ENCODE peak calls at places on chromosomes 13 and 19, in ten cellular contexts. One of them, this sample, is unnamed.

GRCh38 chr13:29922896-29923295 is 72.5 kb upstream of the UBL3 start:
- DNase-seq in NCI-H82: no peak
- DNase-seq in CD4-positive, alpha-beta memory T cell: no peak
- DNase-seq in T-helper 2 cell: no peak
- DNase-seq in fibroblast of the conjunctiva: no peak
- DNase-seq in stimulated activated CD4-positive, alpha-beta T cell treated with anti-CD3 and anti-CD28 coated beads, TNF-alpha, amount 100 ng/mL, for 48 hours: no peak
- DNase-seq in NCI-H2107: no peak
- DNase-seq in left ventricle myocardium inferior: no peak
- DNase-seq in T-cell: no peak
- DNase-seq in activated CD4-positive, alpha-beta T cell treated with anti-CD3 and anti-CD28 coated beads, Interleukin-2, amount 50 U/mL, for 1 hour: no peak
- DNase-seq in this sample: no peak

GRCh38 chr13:45194081-45194939 is 6.5 kb downstream of the KCTD4 start:
- DNase-seq in NCI-H82: no peak
- DNase-seq in CD4-positive, alpha-beta memory T cell: no peak
- DNase-seq in T-helper 2 cell: no peak
- DNase-seq in fibroblast of the conjunctiva: peak; percentile 63
- DNase-seq in stimulated activated CD4-positive, alpha-beta T cell treated with anti-CD3 and anti-CD28 coated beads, TNF-alpha, amount 100 ng/mL, for 48 hours: no peak
- DNase-seq in NCI-H2107: no peak
- DNase-seq in left ventricle myocardium inferior: peak; percentile 37
- DNase-seq in T-cell: no peak
- DNase-seq in activated CD4-positive, alpha-beta T cell treated with anti-CD3 and anti-CD28 coated beads, Interleukin-2, amount 50 U/mL, for 1 hour: no peak
- DNase-seq in this sample: no peak

GRCh38 chr13:98300956-98301641 is 124.0 kb upstream of the RNF113B start:
- DNase-seq in NCI-H82: no peak
- DNase-seq in CD4-positive, alpha-beta memory T cell: no peak
- DNase-seq in T-helper 2 cell: no peak
- DNase-seq in fibroblast of the conjunctiva: no peak
- DNase-seq in stimulated activated CD4-positive, alpha-beta T cell treated with anti-CD3 and anti-CD28 coated beads, TNF-alpha, amount 100 ng/mL, for 48 hours: no peak
- DNase-seq in NCI-H2107: no peak
- DNase-seq in left ventricle myocardium inferior: no peak
- DNase-seq in T-cell: no peak
- DNase-seq in activated CD4-positive, alpha-beta T cell treated with anti-CD3 and anti-CD28 coated beads, Interleukin-2, amount 50 U/mL, for 1 hour: no peak
- DNase-seq in this sample: no peak

GRCh38 chr13:27011661-27012060 is 159.9 kb downstream of the USP12 start:
- DNase-seq in NCI-H82: no peak
- DNase-seq in CD4-positive, alpha-beta memory T cell: no peak
- DNase-seq in T-helper 2 cell: no peak
- DNase-seq in fibroblast of the conjunctiva: no peak
- DNase-seq in stimulated activated CD4-positive, alpha-beta T cell treated with anti-CD3 and anti-CD28 coated beads, TNF-alpha, amount 100 ng/mL, for 48 hours: no peak
- DNase-seq in NCI-H2107: no peak
- DNase-seq in left ventricle myocardium inferior: no peak
- DNase-seq in T-cell: no peak
- DNase-seq in activated CD4-positive, alpha-beta T cell treated with anti-CD3 and anti-CD28 coated beads, Interleukin-2, amount 50 U/mL, for 1 hour: no peak
- DNase-seq in this sample: peak; percentile 60

GRCh38 chr13:98961204-98962105 is 16.4 kb downstream of the DOCK9 start:
- DNase-seq in NCI-H82: no peak
- DNase-seq in CD4-positive, alpha-beta memory T cell: no peak
- DNase-seq in T-helper 2 cell: no peak
- DNase-seq in fibroblast of the conjunctiva: no peak
- DNase-seq in stimulated activated CD4-positive, alpha-beta T cell treated with anti-CD3 and anti-CD28 coated beads, TNF-alpha, amount 100 ng/mL, for 48 hours: no peak
- DNase-seq in NCI-H2107: no peak
- DNase-seq in left ventricle myocardium inferior: no peak
- DNase-seq in T-cell: no peak
- DNase-seq in activated CD4-positive, alpha-beta T cell treated with anti-CD3 and anti-CD28 coated beads, Interleukin-2, amount 50 U/mL, for 1 hour: no peak
- DNase-seq in this sample: no peak

GRCh38 chr13:37484056-37484455 is 114.5 kb downstream of the POSTN start:
- DNase-seq in NCI-H82: peak; percentile 20
- DNase-seq in CD4-positive, alpha-beta memory T cell: no peak
- DNase-seq in T-helper 2 cell: no peak
- DNase-seq in fibroblast of the conjunctiva: no peak
- DNase-seq in stimulated activated CD4-positive, alpha-beta T cell treated with anti-CD3 and anti-CD28 coated beads, TNF-alpha, amount 100 ng/mL, for 48 hours: no peak
- DNase-seq in NCI-H2107: no peak
- DNase-seq in left ventricle myocardium inferior: no peak
- DNase-seq in T-cell: no peak
- DNase-seq in activated CD4-positive, alpha-beta T cell treated with anti-CD3 and anti-CD28 coated beads, Interleukin-2, amount 50 U/mL, for 1 hour: no peak
- DNase-seq in this sample: no peak

GRCh38 chr19:42480335-42481095 is 37.8 kb upstream of the CXCL17 start:
- DNase-seq in NCI-H82: no peak
- DNase-seq in CD4-positive, alpha-beta memory T cell: no peak
- DNase-seq in T-helper 2 cell: no peak
- DNase-seq in fibroblast of the conjunctiva: no peak
- DNase-seq in stimulated activated CD4-positive, alpha-beta T cell treated with anti-CD3 and anti-CD28 coated beads, TNF-alpha, amount 100 ng/mL, for 48 hours: no peak
- DNase-seq in NCI-H2107: no peak
- DNase-seq in left ventricle myocardium inferior: no peak
- DNase-seq in T-cell: no peak
- DNase-seq in activated CD4-positive, alpha-beta T cell treated with anti-CD3 and anti-CD28 coated beads, Interleukin-2, amount 50 U/mL, for 1 hour: peak; percentile 1
- DNase-seq in this sample: no peak

GRCh38 chr19:16457195-16457953 is 14.4 kb downstream of the EPS15L1 start:
- DNase-seq in NCI-H82: peak; percentile 43
- DNase-seq in CD4-positive, alpha-beta memory T cell: no peak
- DNase-seq in T-helper 2 cell: no peak
- DNase-seq in fibroblast of the conjunctiva: no peak
- DNase-seq in stimulated activated CD4-positive, alpha-beta T cell treated with anti-CD3 and anti-CD28 coated beads, TNF-alpha, amount 100 ng/mL, for 48 hours: no peak
- DNase-seq in NCI-H2107: no peak
- DNase-seq in left ventricle myocardium inferior: peak; percentile 55
- DNase-seq in T-cell: no peak
- DNase-seq in activated CD4-positive, alpha-beta T cell treated with anti-CD3 and anti-CD28 coated beads, Interleukin-2, amount 50 U/mL, for 1 hour: no peak
- DNase-seq in this sample: peak; percentile 90

GRCh38 chr13:33494596-33495214 is 209.2 kb upstream of the STARD13 start:
- DNase-seq in NCI-H82: peak; percentile 17
- DNase-seq in CD4-positive, alpha-beta memory T cell: no peak
- DNase-seq in T-helper 2 cell: no peak
- DNase-seq in fibroblast of the conjunctiva: peak; percentile 43
- DNase-seq in stimulated activated CD4-positive, alpha-beta T cell treated with anti-CD3 and anti-CD28 coated beads, TNF-alpha, amount 100 ng/mL, for 48 hours: no peak
- DNase-seq in NCI-H2107: no peak
- DNase-seq in left ventricle myocardium inferior: peak; percentile 17
- DNase-seq in T-cell: no peak
- DNase-seq in activated CD4-positive, alpha-beta T cell treated with anti-CD3 and anti-CD28 coated beads, Interleukin-2, amount 50 U/mL, for 1 hour: no peak
- DNase-seq in this sample: no peak

GRCh38 chr19:2180881-2181617 is 17.3 kb downstream of the DOT1L start:
- DNase-seq in NCI-H82: no peak
- DNase-seq in CD4-positive, alpha-beta memory T cell: no peak
- DNase-seq in T-helper 2 cell: no peak
- DNase-seq in fibroblast of the conjunctiva: no peak
- DNase-seq in stimulated activated CD4-positive, alpha-beta T cell treated with anti-CD3 and anti-CD28 coated beads, TNF-alpha, amount 100 ng/mL, for 48 hours: no peak
- DNase-seq in NCI-H2107: no peak
- DNase-seq in left ventricle myocardium inferior: no peak
- DNase-seq in T-cell: no peak
- DNase-seq in activated CD4-positive, alpha-beta T cell treated with anti-CD3 and anti-CD28 coated beads, Interleukin-2, amount 50 U/mL, for 1 hour: no peak
- DNase-seq in this sample: no peak

GRCh38 chr19:35797663-35798062 is 15.0 kb downstream of the PRODH2 start:
- DNase-seq in NCI-H82: no peak
- DNase-seq in CD4-positive, alpha-beta memory T cell: no peak
- DNase-seq in T-helper 2 cell: no peak
- DNase-seq in fibroblast of the conjunctiva: no peak
- DNase-seq in stimulated activated CD4-positive, alpha-beta T cell treated with anti-CD3 and anti-CD28 coated beads, TNF-alpha, amount 100 ng/mL, for 48 hours: no peak
- DNase-seq in NCI-H2107: no peak
- DNase-seq in left ventricle myocardium inferior: no peak
- DNase-seq in T-cell: no peak
- DNase-seq in activated CD4-positive, alpha-beta T cell treated with anti-CD3 and anti-CD28 coated beads, Interleukin-2, amount 50 U/mL, for 1 hour: no peak
- DNase-seq in this sample: no peak

GRCh38 chr13:102769679-102770078 is 3.9 kb downstream of the TEX30 start:
- DNase-seq in NCI-H82: peak; percentile 14
- DNase-seq in CD4-positive, alpha-beta memory T cell: no peak
- DNase-seq in T-helper 2 cell: no peak
- DNase-seq in fibroblast of the conjunctiva: peak; percentile 8
- DNase-seq in stimulated activated CD4-positive, alpha-beta T cell treated with anti-CD3 and anti-CD28 coated beads, TNF-alpha, amount 100 ng/mL, for 48 hours: no peak
- DNase-seq in NCI-H2107: no peak
- DNase-seq in left ventricle myocardium inferior: no peak
- DNase-seq in T-cell: no peak
- DNase-seq in activated CD4-positive, alpha-beta T cell treated with anti-CD3 and anti-CD28 coated beads, Interleukin-2, amount 50 U/mL, for 1 hour: no peak
- DNase-seq in this sample: no peak

GRCh38 chr19:1067341-1068103 is 555 bp downstream of the ARHGAP45 start:
- DNase-seq in NCI-H82: no peak
- DNase-seq in CD4-positive, alpha-beta memory T cell: peak; percentile 81
- DNase-seq in T-helper 2 cell: peak; percentile 51
- DNase-seq in fibroblast of the conjunctiva: no peak
- DNase-seq in stimulated activated CD4-positive, alpha-beta T cell treated with anti-CD3 and anti-CD28 coated beads, TNF-alpha, amount 100 ng/mL, for 48 hours: no peak
- DNase-seq in NCI-H2107: no peak
- DNase-seq in left ventricle myocardium inferior: no peak
- DNase-seq in T-cell: peak; percentile 83
- DNase-seq in activated CD4-positive, alpha-beta T cell treated with anti-CD3 and anti-CD28 coated beads, Interleukin-2, amount 50 U/mL, for 1 hour: peak; percentile 68
- DNase-seq in this sample: no peak

GRCh38 chr19:41116261-41116660 is 2.0 kb downstream of the CYP2F1 start:
- DNase-seq in NCI-H82: no peak
- DNase-seq in CD4-positive, alpha-beta memory T cell: no peak
- DNase-seq in T-helper 2 cell: no peak
- DNase-seq in fibroblast of the conjunctiva: no peak
- DNase-seq in stimulated activated CD4-positive, alpha-beta T cell treated with anti-CD3 and anti-CD28 coated beads, TNF-alpha, amount 100 ng/mL, for 48 hours: no peak
- DNase-seq in NCI-H2107: no peak
- DNase-seq in left ventricle myocardium inferior: no peak
- DNase-seq in T-cell: no peak
- DNase-seq in activated CD4-positive, alpha-beta T cell treated with anti-CD3 and anti-CD28 coated beads, Interleukin-2, amount 50 U/mL, for 1 hour: no peak
- DNase-seq in this sample: peak; percentile 45

GRCh38 chr13:74907788-74908187 is 574.2 kb downstream of the TBC1D4 start:
- DNase-seq in NCI-H82: no peak
- DNase-seq in CD4-positive, alpha-beta memory T cell: no peak
- DNase-seq in T-helper 2 cell: no peak
- DNase-seq in fibroblast of the conjunctiva: no peak
- DNase-seq in stimulated activated CD4-positive, alpha-beta T cell treated with anti-CD3 and anti-CD28 coated beads, TNF-alpha, amount 100 ng/mL, for 48 hours: no peak
- DNase-seq in NCI-H2107: no peak
- DNase-seq in left ventricle myocardium inferior: no peak
- DNase-seq in T-cell: no peak
- DNase-seq in activated CD4-positive, alpha-beta T cell treated with anti-CD3 and anti-CD28 coated beads, Interleukin-2, amount 50 U/mL, for 1 hour: no peak
- DNase-seq in this sample: no peak

GRCh38 chr19:48465215-48465614 is 4.0 kb upstream of the CYTH2 start:
- DNase-seq in NCI-H82: no peak
- DNase-seq in CD4-positive, alpha-beta memory T cell: no peak
- DNase-seq in T-helper 2 cell: no peak
- DNase-seq in fibroblast of the conjunctiva: no peak
- DNase-seq in stimulated activated CD4-positive, alpha-beta T cell treated with anti-CD3 and anti-CD28 coated beads, TNF-alpha, amount 100 ng/mL, for 48 hours: no peak
- DNase-seq in NCI-H2107: no peak
- DNase-seq in left ventricle myocardium inferior: no peak
- DNase-seq in T-cell: no peak
- DNase-seq in activated CD4-positive, alpha-beta T cell treated with anti-CD3 and anti-CD28 coated beads, Interleukin-2, amount 50 U/mL, for 1 hour: no peak
- DNase-seq in this sample: no peak

GRCh38 chr19:45224645-45225044 is 20.6 kb downstream of the EXOC3L2 start:
- DNase-seq in NCI-H82: no peak
- DNase-seq in CD4-positive, alpha-beta memory T cell: no peak
- DNase-seq in T-helper 2 cell: no peak
- DNase-seq in fibroblast of the conjunctiva: no peak
- DNase-seq in stimulated activated CD4-positive, alpha-beta T cell treated with anti-CD3 and anti-CD28 coated beads, TNF-alpha, amount 100 ng/mL, for 48 hours: no peak
- DNase-seq in NCI-H2107: no peak
- DNase-seq in left ventricle myocardium inferior: no peak
- DNase-seq in T-cell: no peak
- DNase-seq in activated CD4-positive, alpha-beta T cell treated with anti-CD3 and anti-CD28 coated beads, Interleukin-2, amount 50 U/mL, for 1 hour: no peak
- DNase-seq in this sample: no peak

GRCh38 chr13:48653074-48654054 is at the start of gene CYSLTR2:
- DNase-seq in NCI-H82: peak; percentile 67
- DNase-seq in CD4-positive, alpha-beta memory T cell: peak; percentile 86
- DNase-seq in T-helper 2 cell: no peak
- DNase-seq in fibroblast of the conjunctiva: peak; percentile 2
- DNase-seq in stimulated activated CD4-positive, alpha-beta T cell treated with anti-CD3 and anti-CD28 coated beads, TNF-alpha, amount 100 ng/mL, for 48 hours: no peak
- DNase-seq in NCI-H2107: no peak
- DNase-seq in left ventricle myocardium inferior: no peak
- DNase-seq in T-cell: peak; percentile 56
- DNase-seq in activated CD4-positive, alpha-beta T cell treated with anti-CD3 and anti-CD28 coated beads, Interleukin-2, amount 50 U/mL, for 1 hour: peak; percentile 13
- DNase-seq in this sample: no peak

GRCh38 chr19:41615207-41615606 is 11.7 kb downstream of the CEACAM4 start:
- DNase-seq in NCI-H82: no peak
- DNase-seq in CD4-positive, alpha-beta memory T cell: no peak
- DNase-seq in T-helper 2 cell: no peak
- DNase-seq in fibroblast of the conjunctiva: no peak
- DNase-seq in stimulated activated CD4-positive, alpha-beta T cell treated with anti-CD3 and anti-CD28 coated beads, TNF-alpha, amount 100 ng/mL, for 48 hours: no peak
- DNase-seq in NCI-H2107: no peak
- DNase-seq in left ventricle myocardium inferior: no peak
- DNase-seq in T-cell: no peak
- DNase-seq in activated CD4-positive, alpha-beta T cell treated with anti-CD3 and anti-CD28 coated beads, Interleukin-2, amount 50 U/mL, for 1 hour: no peak
- DNase-seq in this sample: no peak

GRCh38 chr19:36128392-36128736 is 11.5 kb upstream of the CAPNS1 start:
- DNase-seq in NCI-H82: peak; percentile 73
- DNase-seq in CD4-positive, alpha-beta memory T cell: no peak
- DNase-seq in T-helper 2 cell: no peak
- DNase-seq in fibroblast of the conjunctiva: no peak
- DNase-seq in stimulated activated CD4-positive, alpha-beta T cell treated with anti-CD3 and anti-CD28 coated beads, TNF-alpha, amount 100 ng/mL, for 48 hours: no peak
- DNase-seq in NCI-H2107: no peak
- DNase-seq in left ventricle myocardium inferior: peak; percentile 39
- DNase-seq in T-cell: no peak
- DNase-seq in activated CD4-positive, alpha-beta T cell treated with anti-CD3 and anti-CD28 coated beads, Interleukin-2, amount 50 U/mL, for 1 hour: no peak
- DNase-seq in this sample: no peak

GRCh38 chr13:32001392-32001768 is 30.2 kb upstream of the FRY start:
- DNase-seq in NCI-H82: peak; percentile 81
- DNase-seq in CD4-positive, alpha-beta memory T cell: peak; percentile 2
- DNase-seq in T-helper 2 cell: no peak
- DNase-seq in fibroblast of the conjunctiva: peak; percentile 13
- DNase-seq in stimulated activated CD4-positive, alpha-beta T cell treated with anti-CD3 and anti-CD28 coated beads, TNF-alpha, amount 100 ng/mL, for 48 hours: no peak
- DNase-seq in NCI-H2107: no peak
- DNase-seq in left ventricle myocardium inferior: peak; percentile 51
- DNase-seq in T-cell: no peak
- DNase-seq in activated CD4-positive, alpha-beta T cell treated with anti-CD3 and anti-CD28 coated beads, Interleukin-2, amount 50 U/mL, for 1 hour: no peak
- DNase-seq in this sample: no peak

GRCh38 chr19:49340865-49341718 is 5.9 kb downstream of the CD37 start:
- DNase-seq in NCI-H82: peak; percentile 63
- DNase-seq in CD4-positive, alpha-beta memory T cell: no peak
- DNase-seq in T-helper 2 cell: no peak
- DNase-seq in fibroblast of the conjunctiva: no peak
- DNase-seq in stimulated activated CD4-positive, alpha-beta T cell treated with anti-CD3 and anti-CD28 coated beads, TNF-alpha, amount 100 ng/mL, for 48 hours: no peak
- DNase-seq in NCI-H2107: no peak
- DNase-seq in left ventricle myocardium inferior: no peak
- DNase-seq in T-cell: no peak
- DNase-seq in activated CD4-positive, alpha-beta T cell treated with anti-CD3 and anti-CD28 coated beads, Interleukin-2, amount 50 U/mL, for 1 hour: no peak
- DNase-seq in this sample: no peak

GRCh38 chr19:5967994-5968430 is 9.9 kb downstream of the RANBP3 start:
- DNase-seq in NCI-H82: peak; percentile 65
- DNase-seq in CD4-positive, alpha-beta memory T cell: peak; percentile 46
- DNase-seq in T-helper 2 cell: no peak
- DNase-seq in fibroblast of the conjunctiva: peak; percentile 70
- DNase-seq in stimulated activated CD4-positive, alpha-beta T cell treated with anti-CD3 and anti-CD28 coated beads, TNF-alpha, amount 100 ng/mL, for 48 hours: peak; percentile 43
- DNase-seq in NCI-H2107: peak; percentile 55
- DNase-seq in left ventricle myocardium inferior: peak; percentile 52
- DNase-seq in T-cell: peak; percentile 59
- DNase-seq in activated CD4-positive, alpha-beta T cell treated with anti-CD3 and anti-CD28 coated beads, Interleukin-2, amount 50 U/mL, for 1 hour: peak; percentile 63
- DNase-seq in this sample: no peak

GRCh38 chr13:101150998-101151397 is 265.3 kb downstream of the NALCN start:
- DNase-seq in NCI-H82: peak; percentile 68
- DNase-seq in CD4-positive, alpha-beta memory T cell: no peak
- DNase-seq in T-helper 2 cell: no peak
- DNase-seq in fibroblast of the conjunctiva: no peak
- DNase-seq in stimulated activated CD4-positive, alpha-beta T cell treated with anti-CD3 and anti-CD28 coated beads, TNF-alpha, amount 100 ng/mL, for 48 hours: no peak
- DNase-seq in NCI-H2107: no peak
- DNase-seq in left ventricle myocardium inferior: no peak
- DNase-seq in T-cell: no peak
- DNase-seq in activated CD4-positive, alpha-beta T cell treated with anti-CD3 and anti-CD28 coated beads, Interleukin-2, amount 50 U/mL, for 1 hour: no peak
- DNase-seq in this sample: no peak

GRCh38 chr19:11420894-11421606 is 1.9 kb upstream of the RGL3 start:
- DNase-seq in NCI-H82: no peak
- DNase-seq in CD4-positive, alpha-beta memory T cell: peak; percentile 19
- DNase-seq in T-helper 2 cell: no peak
- DNase-seq in fibroblast of the conjunctiva: no peak
- DNase-seq in stimulated activated CD4-positive, alpha-beta T cell treated with anti-CD3 and anti-CD28 coated beads, TNF-alpha, amount 100 ng/mL, for 48 hours: no peak
- DNase-seq in NCI-H2107: no peak
- DNase-seq in left ventricle myocardium inferior: peak; percentile 61
- DNase-seq in T-cell: peak; percentile 24
- DNase-seq in activated CD4-positive, alpha-beta T cell treated with anti-CD3 and anti-CD28 coated beads, Interleukin-2, amount 50 U/mL, for 1 hour: no peak
- DNase-seq in this sample: no peak

This sample was measured in lower leg skin.